ENCODE peak calls at places on chromosome 17, in five cellular contexts. U, B, P, R and F are unnamed samples.

GRCh38 chr17:67829331-67829730 is 4.0 kb downstream of the BPTF start:
- DNase-seq in U (peak), B (no peak), P (no peak), R (no peak), F (no peak)

GRCh38 chr17:17694229-17695081 is 13.2 kb downstream of the RAI1 start:
- DNase-seq in U (peak), B (peak), P (peak), R (no peak), F (peak)

GRCh38 chr17:69900829-69901228 is 174.2 kb upstream of the KCNJ16 start:
- DNase-seq in U (no peak), B (no peak), P (no peak), R (no peak), F (no peak)

GRCh38 chr17:7825206-7825980 is 8.6 kb upstream of the KDM6B start:
- DNase-seq in U (peak), B (no peak), P (no peak), R (no peak), F (no peak)

GRCh38 chr17:5437721-5438317 is 1.1 kb downstream of the C1QBP start:
- DNase-seq in U (peak), B (no peak), P (no peak), R (no peak), F (no peak)

GRCh38 chr17:21286066-21286770 is 1.7 kb downstream of the MAP2K3 start:
- DNase-seq in U (peak), B (peak), P (peak), R (peak), F (peak)

GRCh38 chr17:3886776-3887175 is 6.1 kb downstream of the CAMKK1 start:
- DNase-seq in U (no peak), B (no peak), P (peak), R (no peak), F (peak)

GRCh38 chr17:38848939-38849563 is 4.5 kb downstream of the RPL23 start:
- DNase-seq in U (no peak), B (no peak), P (no peak), R (no peak), F (no peak)

GRCh38 chr17:70687421-70687820 is 518.1 kb downstream of the KCNJ2 start:
- DNase-seq in U (no peak), B (no peak), P (no peak), R (no peak), F (no peak)

GRCh38 chr17:7914771-7915610 is 1.1 kb downstream of the RNF227 start:
- DNase-seq in U (peak), B (no peak), P (no peak), R (no peak), F (no peak)

GRCh38 chr17:50908860-50909764 is 43.0 kb upstream of the TOB1 start:
- DNase-seq in U (no peak), B (peak), P (peak), R (no peak), F (no peak)

GRCh38 chr17:44310612-44311376 is 2.4 kb downstream of the RUNDC3A start:
- DNase-seq in U (no peak), B (no peak), P (no peak), R (no peak), F (no peak)

GRCh38 chr17:40541060-40541872 is 24.0 kb downstream of the CCR7 start:
- DNase-seq in U (no peak), B (no peak), P (no peak), R (no peak), F (peak)

GRCh38 chr17:12673788-12674187 is 8.1 kb downstream of the MYOCD start:
- DNase-seq in U (no peak), B (no peak), P (no peak), R (no peak), F (no peak)

GRCh38 chr17:49297141-49297540 is 64.9 kb downstream of the ZNF652 start:
- DNase-seq in U (no peak), B (no peak), P (no peak), R (no peak), F (no peak)

GRCh38 chr17:46003907-46004748 is 5.1 kb downstream of the STH start:
- DNase-seq in U (peak), B (peak), P (peak), R (no peak), F (no peak)

GRCh38 chr17:27564463-27564862 is 66.5 kb upstream of the LGALS9 start:
- DNase-seq in U (no peak), B (no peak), P (no peak), R (no peak), F (no peak)

GRCh38 chr17:72121164-72122001 is 563 bp downstream of the SOX9 start:
- DNase-seq in U (peak), B (peak), P (peak), R (no peak), F (peak)

GRCh38 chr17:3964203-3965122 is at the start of gene ATP2A3:
- DNase-seq in U (no peak), B (peak), P (no peak), R (no peak), F (peak)

GRCh38 chr17:38743556-38744171 is 4.5 kb downstream of the PCGF2 start:
- DNase-seq in U (no peak), B (no peak), P (no peak), R (no peak), F (no peak)

GRCh38 chr17:82970067-82970466 is 109.3 kb upstream of the METRNL start:
- DNase-seq in U (no peak), B (no peak), P (peak), R (no peak), F (no peak)

GRCh38 chr17:65228734-65229390 is 91.7 kb downstream of the RGS9 start:
- DNase-seq in U (peak), B (no peak), P (no peak), R (peak), F (no peak)

GRCh38 chr17:43212641-43213490 is 1.2 kb downstream of the TMEM106A start:
- DNase-seq in U (no peak), B (no peak), P (no peak), R (no peak), F (no peak)

GRCh38 chr17:56973520-56973919 is 4.4 kb upstream of the SCPEP1 start:
- DNase-seq in U (peak), B (no peak), P (no peak), R (no peak), F (no peak)

GRCh38 chr17:31724619-31725018 is 134.4 kb downstream of the COPRS start:
- DNase-seq in U (no peak), B (no peak), P (no peak), R (no peak), F (no peak)

GRCh38 chr17:61127960-61128359 is 271.7 kb upstream of the TBX2 start:
- DNase-seq in U (no peak), B (no peak), P (no peak), R (no peak), F (no peak)

GRCh38 chr17:36500745-36501225 is 14.3 kb downstream of the ZNHIT3 start:
- DNase-seq in U (no peak), B (no peak), P (peak), R (no peak), F (no peak)

GRCh38 chr17:48184721-48185120 is 77.2 kb downstream of the SNX11 start:
- DNase-seq in U (no peak), B (no peak), P (no peak), R (no peak), F (no peak)

GRCh38 chr17:3610523-3610922 is 1.3 kb upstream of the TRPV1 start:
- DNase-seq in U (no peak), B (no peak), P (peak), R (no peak), F (no peak)

GRCh38 chr17:45127583-45128300 is 4.6 kb downstream of the PLCD3 start:
- DNase-seq in U (peak), B (peak), P (no peak), R (no peak), F (peak)

GRCh38 chr17:80474933-80475915 is 1.2 kb downstream of the NPTX1 start:
- DNase-seq in U (no peak), B (no peak), P (no peak), R (no peak), F (no peak)

GRCh38 chr17:63954402-63955063 is 18.2 kb downstream of the SCN4A start:
- DNase-seq in U (no peak), B (no peak), P (no peak), R (no peak), F (no peak)

GRCh38 chr17:71213936-71214335 is 906.9 kb upstream of the SOX9 start:
- DNase-seq in U (no peak), B (no peak), P (no peak), R (no peak), F (no peak)

GRCh38 chr17:30905742-30906100 is 317 bp downstream of the TEFM start:
- DNase-seq in U (peak), B (no peak), P (no peak), R (peak), F (no peak)

DNA sequence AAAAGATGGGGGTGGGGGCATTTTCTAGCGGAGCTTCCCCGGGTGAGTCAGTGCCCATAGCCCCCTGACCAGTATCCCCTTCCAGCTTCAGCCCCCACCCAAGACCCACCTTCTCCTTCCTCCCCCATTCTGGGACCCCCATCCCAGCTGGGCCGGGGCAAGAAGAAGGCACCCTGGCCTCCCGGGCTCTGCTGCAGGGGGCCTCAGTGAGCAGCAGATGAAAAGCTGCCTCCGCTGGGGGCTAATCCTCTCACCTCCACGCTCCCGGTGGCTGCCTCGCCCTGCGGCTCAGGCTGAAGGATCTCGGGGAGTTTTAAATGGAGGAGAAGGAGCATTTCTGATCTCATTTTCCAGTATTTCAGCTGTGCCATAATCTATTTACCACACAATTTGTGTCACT is 313.5 kb upstream of the TNRC6C start:
- DNase-seq in U (no peak), B (no peak), P (no peak), R (no peak), F (no peak)
- TF ChIP-seq CTCF in U (peak), B (no peak), P (no peak), R (peak), F (no peak)

DNA sequence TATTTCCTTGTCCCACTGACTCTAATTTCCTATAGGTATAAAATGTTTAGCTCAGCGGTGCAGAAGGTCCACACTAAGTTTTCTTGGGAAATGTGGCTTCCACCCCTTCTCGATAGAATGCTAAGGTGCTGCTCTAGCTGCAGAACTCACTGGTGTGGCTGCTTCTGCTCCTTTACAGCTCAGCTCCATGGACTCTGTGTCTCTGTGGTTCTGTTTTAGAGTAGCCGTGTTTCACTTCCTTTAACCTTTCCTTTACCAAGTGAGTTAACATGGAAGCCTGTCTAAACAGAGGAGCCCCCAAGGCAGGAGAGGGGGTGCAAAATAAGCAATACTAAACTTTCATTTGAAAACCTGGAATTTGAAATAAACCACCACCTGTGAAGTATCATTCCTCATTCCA is 65.3 kb downstream of the SPECC1 start:
- DNase-seq in U (no peak), B (no peak), P (no peak), R (no peak), F (no peak)
- H3K4me3 ChIP-seq in U (no peak), B (peak), P (no peak), R (no peak), F (no peak)

GRCh38 chr17:10603889-10604288 is 53.2 kb downstream of the MYH3 start:
- DNase-seq in U (no peak), B (no peak), P (no peak), R (no peak), F (no peak)
- H3K27ac ChIP-seq in U (no peak), B (no peak), P (no peak), R (no peak), F (no peak)

GRCh38 chr17:41793749-41794602 is 7.5 kb upstream of the JUP start:
- DNase-seq in U (no peak), B (no peak), P (no peak), R (no peak), F (no peak)
- TF ChIP-seq CTCF in U (no peak), B (no peak), P (no peak), R (no peak), F (no peak)

GRCh38 chr17:58279016-58279671 is 1.6 kb downstream of the MPO start:
- DNase-seq in U (no peak), B (no peak), P (no peak), R (no peak), F (peak)
- H3K4me3 ChIP-seq in U (no peak), B (peak), P (peak), R (no peak), F (peak)

GRCh38 chr17:81911277-81911961 is at the start of gene PCYT2:
- DNase-seq in U (peak), B (peak), P (peak), R (peak), F (peak)

GRCh38 chr17:81909231-81909630 is 2.0 kb downstream of the PCYT2 start:
- DNase-seq in U (no peak), B (no peak), P (no peak), R (no peak), F (no peak)

GRCh38 chr17:81910840-81911276 is 341 bp downstream of the PCYT2 start:
- DNase-seq in U (no peak), B (peak), P (no peak), R (no peak), F (no peak)

GRCh38 chr17:81908793-81909192 is 2.4 kb downstream of the PCYT2 start:
- DNase-seq in U (no peak), B (no peak), P (no peak), R (no peak), F (no peak)

GRCh38 chr17:81909966-81910839 is 996 bp downstream of the PCYT2 start:
- DNase-seq in U (no peak), B (peak), P (peak), R (no peak), F (no peak)
- H3K27ac ChIP-seq in U (no peak), B (peak), P (peak), R (peak), F (peak)

DNA sequence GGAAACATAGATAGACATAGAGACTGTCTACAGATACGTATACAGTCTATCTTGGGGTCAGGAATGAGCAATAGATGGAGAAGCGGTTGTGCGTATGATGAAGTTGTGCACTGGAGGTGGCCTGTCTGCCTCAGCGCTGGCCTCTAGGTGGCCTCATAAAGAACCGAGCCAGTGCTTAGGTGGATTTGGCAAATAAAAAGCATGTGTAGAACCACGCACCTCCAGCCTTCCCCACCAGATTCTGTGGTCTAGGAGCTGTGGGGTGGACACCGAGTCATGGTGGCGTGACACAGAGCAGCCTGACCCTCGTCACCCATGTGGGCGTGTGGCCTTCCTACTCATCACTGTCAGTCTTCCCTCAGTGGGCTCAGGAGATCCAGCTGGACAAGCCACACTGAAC is 34.0 kb downstream of the PGS1 start:
- DNase-seq in U (peak), B (no peak), P (no peak), R (no peak), F (no peak)
- TF ChIP-seq CTCF in U (peak), B (no peak), P (no peak), R (peak), F (peak)

DNA sequence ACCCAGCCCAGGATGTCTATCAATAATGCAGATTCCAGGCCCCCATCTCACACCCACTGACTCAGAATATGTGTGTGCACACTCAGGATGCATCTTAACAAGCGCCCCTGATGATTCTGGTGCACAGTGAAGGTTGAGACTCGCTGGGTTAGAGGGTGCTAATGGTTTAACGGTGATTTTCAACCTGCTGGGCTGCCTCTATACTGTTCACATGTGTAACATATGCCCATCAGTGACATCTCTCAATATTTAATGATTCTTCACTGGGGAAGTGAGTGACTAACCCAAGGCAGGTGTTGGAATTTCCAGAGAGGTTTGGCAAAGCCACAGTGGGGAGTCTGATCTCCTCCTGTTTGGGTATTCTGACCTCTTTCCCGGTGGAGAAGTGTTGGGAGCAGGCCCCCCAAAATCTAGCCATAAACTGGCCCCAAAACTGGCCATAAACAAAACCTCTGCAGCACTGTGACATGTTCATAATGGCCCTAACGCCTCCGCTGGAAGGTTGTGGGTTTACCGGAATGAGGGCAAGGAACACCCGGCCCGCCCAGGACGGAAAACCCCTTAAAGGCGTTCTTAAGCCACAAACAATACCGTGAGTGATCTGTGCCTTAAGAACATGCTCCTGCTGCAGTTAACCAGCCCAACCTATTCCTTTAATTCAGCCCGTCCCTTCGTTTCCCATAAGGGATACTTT is 4.1 kb upstream of the DOC2B start:
- DNase-seq in U (no peak), B (no peak), P (no peak), R (no peak), F (peak)
- H3K4me3 ChIP-seq in U (no peak), B (no peak), P (no peak), R (no peak), F (no peak)